ENCODE peak calls at places on chromosome 14, in four cellular contexts. C is lung, O is AG04450, I is right atrium auricular region. Z is an unnamed sample.

GRCh38 chr14:60945984-60946383 is 34.9 kb downstream of the TRMT5 start:
- DNase-seq in O (no peak), I (no peak), C (no peak), Z (no peak)

GRCh38 chr14:51087024-51087423 is 7.9 kb downstream of the TRIM9 start:
- DNase-seq in O (no peak), C (no peak), I (no peak), Z (peak; percentile 50)

GRCh38 chr14:103021817-103022668 is 35.3 kb downstream of the CDC42BPB start:
- DNase-seq in O (no peak), C (no peak), I (no peak), Z (no peak)

GRCh38 chr14:23443411-23443812 is 8.0 kb upstream of the MYH7 start:
- DNase-seq in C (no peak), I (peak; percentile 70), O (no peak), Z (no peak)

GRCh38 chr14:21699551-21699950 is 25.9 kb upstream of the OR4E1 start:
- DNase-seq in I (no peak), C (no peak), O (no peak), Z (no peak)

GRCh38 chr14:23347406-23348296 is 5.0 kb downstream of the SLC22A17 start:
- DNase-seq in C (no peak), O (no peak), I (no peak), Z (no peak)

GRCh38 chr14:50303744-50304471 is 8.1 kb downstream of the L2HGDH start:
- DNase-seq in O (no peak), C (peak; percentile 47), I (no peak), Z (no peak)

GRCh38 chr14:105999361-106000028 is 473.1 kb downstream of the TMEM121 start:
- DNase-seq in O (no peak), I (no peak), C (peak; percentile 58), Z (no peak)

GRCh38 chr14:75832621-75833297 is 149.0 kb downstream of the TGFB3 start:
- DNase-seq in I (no peak), O (peak; percentile 37), C (no peak), Z (peak; percentile 12)

GRCh38 chr14:96512122-96512521 is 9.9 kb downstream of the PAPOLA start:
- DNase-seq in I (no peak), O (no peak), C (no peak), Z (no peak)

GRCh38 chr14:35952584-35952983 is 126.4 kb downstream of the BRMS1L start:
- DNase-seq in O (no peak), I (no peak), C (no peak), Z (no peak)

GRCh38 chr14:84421611-84422010 is 1108.3 kb upstream of the FLRT2 start:
- DNase-seq in I (no peak), O (no peak), C (no peak), Z (no peak)

GRCh38 chr14:20503905-20504304 is 1.4 kb upstream of the RNASE10 start:
- DNase-seq in C (no peak), I (no peak), O (no peak), Z (no peak)

GRCh38 chr14:96275182-96276112 is 19.4 kb downstream of the BDKRB1 start:
- DNase-seq in C (peak; percentile 74), O (peak; percentile 83), I (peak; percentile 76), Z (no peak)

GRCh38 chr14:59460378-59460777 is 4.8 kb downstream of the GPR135 start:
- DNase-seq in O (no peak), C (no peak), I (no peak), Z (no peak)

GRCh38 chr14:72608391-72609204 is 285.3 kb downstream of the DPF3 start:
- DNase-seq in I (peak; percentile 36), C (no peak), O (peak; percentile 88), Z (peak; percentile 51)

GRCh38 chr14:96039633-96040311 is 610 bp downstream of the C14orf132 start:
- DNase-seq in C (no peak), O (no peak), I (no peak), Z (no peak)

GRCh38 chr14:88879016-88879415 is 54.6 kb downstream of the TTC8 start:
- DNase-seq in O (peak; percentile 46), I (no peak), C (no peak), Z (peak; percentile 10)

GRCh38 chr14:96120941-96121340 is 81.8 kb downstream of the C14orf132 start:
- DNase-seq in C (no peak), O (no peak), I (peak; percentile 4), Z (no peak)

DNA sequence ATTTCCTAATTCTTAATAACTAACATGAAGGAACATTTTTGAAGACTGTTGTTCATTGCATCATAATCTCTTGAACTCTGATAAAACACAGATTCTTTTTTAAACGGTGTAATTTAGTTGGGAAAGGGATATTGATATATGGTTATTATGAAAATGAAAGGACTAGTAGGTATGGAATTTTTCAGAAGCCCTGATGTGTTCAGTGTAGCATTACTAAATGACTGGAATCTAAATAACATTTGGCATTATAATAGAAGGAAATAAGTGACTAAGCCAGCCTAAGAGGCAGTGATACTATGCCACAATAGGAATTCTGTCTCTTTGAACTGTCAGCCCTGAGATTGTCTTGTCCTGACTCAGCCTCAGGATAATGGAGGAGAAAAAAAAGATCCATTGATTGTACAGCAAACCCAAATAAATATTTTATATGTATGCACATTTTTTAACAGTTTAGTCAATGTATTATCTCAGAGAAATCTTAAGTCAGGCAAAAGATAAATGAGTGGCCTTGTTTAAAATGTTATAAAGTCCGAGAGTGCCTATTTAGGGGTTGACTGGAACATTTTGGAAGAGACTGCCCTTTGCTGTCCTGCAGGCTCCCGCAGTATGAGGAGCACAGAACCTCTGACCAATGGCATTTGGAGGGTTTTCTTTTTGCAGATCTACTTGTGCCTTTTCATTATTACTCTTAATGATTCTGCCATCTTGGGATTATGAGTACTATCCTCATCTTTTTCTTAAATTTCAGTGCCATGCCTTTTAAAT is 271.2 kb downstream of the EGLN3 start:
- DNase-seq in O (no peak), C (no peak), I (no peak), Z (no peak)
- H3K27ac ChIP-seq in O (no peak overlapping the region), C (no peak overlapping the region), I (no peak overlapping the region), Z (no peak overlapping the region)

DNA sequence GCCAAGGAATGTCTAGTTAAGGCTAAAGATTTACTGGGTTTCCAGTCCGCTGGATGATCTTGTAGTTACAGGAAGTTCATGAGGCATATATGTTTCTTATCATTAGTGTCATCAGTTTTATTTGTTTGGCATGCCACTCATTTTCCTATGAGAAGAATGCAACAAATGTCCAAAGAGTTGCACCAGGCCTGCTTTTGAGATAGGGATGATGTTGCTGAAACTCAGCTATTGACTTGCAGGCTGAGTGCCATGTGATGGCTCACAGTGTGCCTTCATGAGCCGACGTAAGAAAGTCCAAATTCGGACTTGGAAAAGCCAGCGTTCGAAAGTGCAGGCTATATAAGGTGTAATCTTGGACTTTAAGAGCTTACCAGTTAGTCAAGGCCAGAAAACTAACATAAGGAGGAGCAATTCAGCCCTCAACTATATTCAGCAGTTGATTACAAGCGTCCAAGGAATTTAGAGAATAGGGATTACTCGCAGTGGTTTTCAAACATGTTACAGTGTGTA is 101.4 kb downstream of the LGMN start:
- DNase-seq in C (no peak), I (no peak), O (peak; percentile 84), Z (no peak)
- H3K27ac ChIP-seq in C (no peak overlapping the region), I (peak overlapping the region; percentile 35), O (peak overlapping the region; percentile 100), Z (peak overlapping the region; percentile 46)

DNA sequence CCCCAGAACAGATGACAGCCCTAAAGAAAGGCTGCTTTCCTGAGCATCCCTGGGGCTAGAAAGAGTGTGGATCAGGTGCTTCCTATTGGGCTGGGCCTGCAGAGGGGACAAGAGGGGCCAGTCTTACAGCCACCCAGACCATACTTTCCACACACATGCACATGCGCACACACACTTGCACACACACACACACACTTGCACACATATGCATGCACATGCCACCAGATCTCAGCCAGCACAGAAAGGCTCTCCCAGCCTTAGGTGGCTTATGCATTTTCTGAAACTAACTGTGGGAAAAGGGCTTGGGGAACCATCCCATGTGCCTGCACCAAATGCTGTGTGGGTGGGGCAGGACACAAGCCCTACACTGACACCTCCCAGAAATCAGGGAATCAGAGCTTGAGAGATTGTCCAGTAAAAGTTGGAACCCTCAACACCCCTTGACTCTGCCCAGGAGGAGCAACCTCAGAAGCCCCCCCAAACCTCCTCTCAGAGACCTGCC is 2.5 kb upstream of the DIO3 start:
- DNase-seq in I (no peak), C (no peak), O (no peak), Z (no peak)
- H3K27ac ChIP-seq in I (no peak overlapping the region), C (no peak overlapping the region), O (no peak overlapping the region), Z (no peak overlapping the region)

GRCh38 chr14:28949503-28949902 is 182.9 kb downstream of the FOXG1 start:
- DNase-seq in C (no peak), I (no peak), O (no peak), Z (no peak)

GRCh38 chr14:28941758-28942157 is 175.2 kb downstream of the FOXG1 start:
- DNase-seq in I (no peak), O (no peak), C (no peak), Z (no peak)

GRCh38 chr14:28946267-28946666 is 179.7 kb downstream of the FOXG1 start:
- DNase-seq in I (no peak), C (no peak), O (no peak), Z (no peak)

DNA sequence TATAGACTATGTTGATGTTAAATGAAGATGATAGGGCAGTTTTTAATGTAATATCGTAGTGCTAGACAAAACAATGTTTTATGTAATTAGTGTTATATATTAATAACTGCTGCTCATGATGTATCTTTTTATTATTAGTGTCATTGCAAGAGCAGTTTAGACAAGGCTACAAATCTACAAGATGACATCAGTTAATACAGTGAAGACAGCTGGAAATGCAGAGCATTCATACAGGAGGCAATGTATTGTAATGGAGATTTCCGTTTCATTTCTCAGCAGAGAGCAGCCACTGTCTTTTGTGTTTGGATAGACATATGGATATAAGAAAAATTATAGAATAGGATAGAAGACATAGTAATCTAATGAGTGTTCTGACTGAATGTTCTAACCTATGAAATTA is 178.0 kb downstream of the FOXG1 start:
- DNase-seq in C (no peak), I (no peak), O (no peak), Z (no peak)
- H3K27ac ChIP-seq in C (no peak overlapping the region), I (no peak overlapping the region), O (no peak overlapping the region), Z (no peak overlapping the region)

GRCh38 chr14:100323121-100323941 is at the start of gene SLC25A47:
- DNase-seq in I (no peak), C (no peak), O (no peak), Z (no peak)
- H3K27ac ChIP-seq in I (no peak within 1 kb of the TSS), C (no peak within 1 kb of the TSS), O (no peak within 1 kb of the TSS), Z (no peak within 1 kb of the TSS)

DNA sequence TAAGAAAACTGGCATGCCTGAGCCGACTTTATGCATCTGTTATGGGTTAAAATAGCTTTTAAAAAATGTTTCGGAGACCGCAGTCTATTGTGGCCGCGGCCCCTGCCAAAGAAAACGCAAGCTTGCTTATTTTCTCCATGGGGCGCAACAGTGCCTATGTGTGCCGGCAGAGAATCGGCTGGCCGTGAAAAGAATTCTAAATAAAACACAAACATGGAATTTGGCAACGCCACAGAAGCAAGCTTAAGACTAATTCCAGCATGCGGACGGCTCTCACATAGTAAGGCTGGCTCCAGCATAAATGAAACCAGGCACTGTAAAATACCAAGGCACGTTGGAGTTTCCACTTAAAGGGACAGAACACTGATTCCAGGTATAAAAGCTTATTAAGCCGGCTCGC is 56.7 kb downstream of the BCL11B start:
- DNase-seq in I (no peak), O (no peak), C (no peak), Z (no peak)
- H3K27ac ChIP-seq in I (no peak overlapping the region), O (no peak overlapping the region), C (no peak overlapping the region), Z (no peak overlapping the region)

DNA sequence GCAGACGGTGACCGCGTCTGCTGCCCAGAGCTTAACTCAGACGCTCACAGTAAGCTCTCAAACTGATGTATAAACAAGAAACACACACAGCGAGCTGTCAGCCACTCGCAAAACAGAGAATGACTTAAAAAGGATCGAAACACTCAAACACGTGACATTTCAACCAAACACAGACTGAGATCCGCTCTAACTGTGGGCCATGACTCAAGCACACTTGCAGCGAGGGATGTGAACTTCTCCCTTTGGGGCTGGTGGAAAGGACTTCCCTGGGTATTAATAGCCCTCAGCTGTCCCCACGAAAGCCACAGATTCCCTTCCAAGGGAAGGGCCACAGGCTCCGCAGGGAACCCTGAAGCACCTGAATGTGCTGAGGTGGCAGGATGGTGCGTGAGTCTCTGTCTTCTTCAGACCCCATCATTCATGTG is 29.1 kb downstream of the CCDC88C start:
- DNase-seq in I (no peak), O (no peak), C (no peak), Z (no peak)
- H3K27ac ChIP-seq in I (no peak overlapping the region), O (no peak overlapping the region), C (no peak overlapping the region), Z (no peak overlapping the region)